ENCODE peak calls at places on chromosomes 11 and 22, in ten cellular contexts. S is mammary epithelial cell, K is H1, A is PC-3, D is adipocyte, O is endothelial cell of umbilical vein, B is GM23248, G is neuronal stem cell, W is IMR-90, T is mesendoderm. F is an unnamed sample.
A peak's percentile ranks its signal among the peaks of the same experiment; 100 is the strongest.

GRCh38 chr11:61567286-61568061 is 13.4 kb downstream of the SYT7 start:
- DNase-seq in S (peak; percentile 70), K (peak; percentile 58), A (peak; percentile 81), D (peak; percentile 84), O (peak; percentile 69), B (peak; percentile 85), G (peak; percentile 91), W (peak; percentile 73), T (peak; percentile 92), F (peak; percentile 71)

GRCh38 chr11:96736591-96736990 is 346.8 kb downstream of the JRKL start:
- DNase-seq in S (no peak), K (no peak), A (no peak), D (no peak), O (no peak), B (no peak), G (no peak), W (no peak), T (no peak), F (peak; percentile 70)

GRCh38 chr22:33302049-33302545 is 243.9 kb upstream of the SYN3 start:
- DNase-seq in S (peak; percentile 48), K (peak; percentile 64), A (peak; percentile 45), D (peak; percentile 84), O (peak; percentile 5), B (peak; percentile 82), G (peak; percentile 65), W (peak; percentile 60), T (peak; percentile 82), F (peak; percentile 68)

GRCh38 chr11:102446606-102447005 is 6.0 kb downstream of the TMEM123 start:
- DNase-seq in S (no peak), K (no peak), A (peak; percentile 84), D (peak; percentile 70), O (peak; percentile 70), B (peak; percentile 75), G (no peak), W (peak; percentile 79), T (peak; percentile 76), F (peak; percentile 87)

GRCh38 chr11:8719260-8720190 is 36.9 kb downstream of the RPL27A start:
- DNase-seq in S (peak; percentile 77), K (no peak), A (peak; percentile 96), D (peak; percentile 94), O (peak; percentile 65), B (peak; percentile 95), G (no peak), W (peak; percentile 96), T (peak; percentile 88), F (peak; percentile 91)

GRCh38 chr11:64036081-64037026 is 623 bp downstream of the FLRT1 start:
- DNase-seq in S (peak; percentile 16), K (no peak), A (peak; percentile 59), D (peak; percentile 74), O (no peak), B (peak; percentile 76), G (no peak), W (peak; percentile 35), T (no peak), F (peak; percentile 27)

GRCh38 chr11:8258289-8258688 is 5.4 kb downstream of the LMO1 start:
- DNase-seq in S (no peak), K (no peak), A (no peak), D (no peak), O (no peak), B (peak; percentile 30), G (no peak), W (no peak), T (no peak), F (peak; percentile 8)

GRCh38 chr11:6353367-6353987 is 33.2 kb upstream of the CAVIN3 start:
- DNase-seq in S (peak; percentile 68), K (peak; percentile 90), A (peak; percentile 68), D (peak; percentile 75), O (peak; percentile 51), B (peak; percentile 61), G (peak; percentile 70), W (peak; percentile 40), T (peak; percentile 99), F (peak; percentile 23)

GRCh38 chr11:74507582-74507981 is 14.1 kb upstream of the LIPT2 start:
- DNase-seq in S (no peak), K (no peak), A (no peak), D (no peak), O (no peak), B (no peak), G (no peak), W (no peak), T (no peak), F (no peak)

GRCh38 chr11:122692444-122692843 is 36.9 kb downstream of the UBASH3B start:
- DNase-seq in S (no peak), K (no peak), A (no peak), D (no peak), O (no peak), B (no peak), G (no peak), W (no peak), T (peak; percentile 62), F (no peak)

DNA sequence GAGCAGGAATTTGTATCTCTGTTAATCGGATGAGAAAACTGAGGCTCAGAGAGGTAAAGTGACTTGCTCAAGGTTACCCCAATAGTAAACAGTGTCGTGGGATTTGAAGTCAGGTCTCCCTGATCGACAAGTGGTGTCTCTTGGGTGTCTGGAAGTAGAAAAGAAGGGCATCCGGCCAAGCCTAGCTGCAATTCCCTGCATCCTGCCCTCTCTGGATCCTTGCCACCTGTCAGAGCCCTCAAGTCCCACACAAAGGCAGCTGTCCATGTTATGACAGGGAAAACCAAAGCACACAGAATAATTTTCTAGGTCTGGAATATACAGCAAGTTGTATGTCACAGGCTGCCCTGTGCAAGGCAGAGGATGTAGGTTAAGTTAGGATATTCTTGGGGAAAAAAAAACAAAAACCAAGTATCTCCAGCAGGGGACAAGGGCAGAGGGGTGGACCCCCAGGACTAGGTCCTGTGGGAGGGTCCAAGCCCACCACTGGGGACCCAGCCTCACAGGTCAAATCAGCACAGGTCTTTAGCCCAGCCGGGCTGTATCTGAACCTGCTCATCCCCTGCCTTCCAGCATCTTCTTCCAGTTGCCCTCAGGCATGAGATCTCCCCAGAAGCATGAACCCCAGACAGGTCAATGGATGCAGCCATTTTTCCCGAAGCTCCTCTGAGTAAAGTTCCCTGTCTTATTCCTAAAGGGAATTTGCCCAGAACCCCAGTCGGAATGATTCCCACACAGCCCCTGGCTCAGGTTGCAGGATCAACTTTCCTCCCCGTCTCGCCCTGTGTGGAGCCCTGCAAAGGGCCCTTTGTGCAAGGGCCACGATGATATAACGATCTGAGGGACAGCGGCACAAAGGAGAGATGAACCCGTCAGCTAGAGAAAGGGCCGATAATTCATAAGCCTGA is 15.1 kb downstream of the USH1C start:
- DNase-seq in S (no peak), K (no peak), A (no peak), D (no peak), O (peak; percentile 8), B (no peak), G (no peak), W (no peak), T (no peak), F (no peak)
- H3K9ac ChIP-seq in S (no peak overlapping the region), K (no peak overlapping the region), A (no peak overlapping the region), D (no peak overlapping the region), O (no peak overlapping the region), B (no peak overlapping the region), G (no peak overlapping the region), W (no peak overlapping the region), T (no peak overlapping the region), F (no peak overlapping the region)

GRCh38 chr11:116683982-116684381 is 88.8 kb downstream of the BUD13 start:
- DNase-seq in S (no peak), K (no peak), A (no peak), D (no peak), O (no peak), B (no peak), G (no peak), W (no peak), T (no peak), F (no peak)

GRCh38 chr11:116680349-116681125 is 92.2 kb downstream of the BUD13 start:
- DNase-seq in S (no peak), K (no peak), A (no peak), D (no peak), O (no peak), B (no peak), G (no peak), W (no peak), T (no peak), F (no peak)

DNA sequence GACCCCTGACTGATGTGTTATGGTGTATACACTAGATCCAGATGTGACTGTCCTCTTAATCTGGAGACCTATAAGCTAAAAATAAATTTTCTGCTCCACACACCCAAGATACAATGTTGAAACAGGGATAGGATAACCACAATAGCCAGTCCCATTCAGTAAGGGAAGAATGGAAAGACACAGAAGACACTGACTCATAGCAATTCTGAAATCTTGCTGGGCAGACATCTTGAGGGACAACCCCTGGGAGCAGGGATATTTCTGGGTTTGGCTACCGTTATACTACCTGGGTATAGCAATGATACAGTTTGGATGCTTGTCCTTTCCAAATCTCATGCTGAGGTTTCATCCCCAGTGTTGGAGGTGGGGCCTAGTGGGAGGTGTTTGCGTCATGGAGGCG is 93.9 kb downstream of the BUD13 start:
- DNase-seq in S (no peak), K (no peak), A (no peak), D (no peak), O (no peak), B (no peak), G (no peak), W (no peak), T (no peak), F (no peak)
- H3K9ac ChIP-seq in S (no peak overlapping the region), K (no peak overlapping the region), A (no peak overlapping the region), D (no peak overlapping the region), O (no peak overlapping the region), B (no peak overlapping the region), G (no peak overlapping the region), W (no peak overlapping the region), T (no peak overlapping the region), F (no peak overlapping the region)

GRCh38 chr11:31883435-31883834 is 72.3 kb upstream of the PAX6 start:
- DNase-seq in S (no peak), K (no peak), A (no peak), D (no peak), O (no peak), B (no peak), G (no peak), W (no peak), T (no peak), F (no peak)
- H3K9ac ChIP-seq in S (no peak overlapping the region), K (no peak overlapping the region), A (no peak overlapping the region), D (no peak overlapping the region), O (no peak overlapping the region), B (no peak overlapping the region), G (no peak overlapping the region), W (no peak overlapping the region), T (no peak overlapping the region), F (no peak overlapping the region)

GRCh38 chr22:19963863-19964642 is 22.4 kb upstream of the TXNRD2 start:
- DNase-seq in S (no peak), K (no peak), A (no peak), D (no peak), O (no peak), B (no peak), G (no peak), W (no peak), T (no peak), F (no peak)
- H3K9ac ChIP-seq in S (no peak overlapping the region), K (no peak overlapping the region), A (peak overlapping the region; percentile 78), D (no peak overlapping the region), O (no peak overlapping the region), B (no peak overlapping the region), G (peak overlapping the region; percentile 78), W (no peak overlapping the region), T (no peak overlapping the region), F (no peak overlapping the region)

DNA sequence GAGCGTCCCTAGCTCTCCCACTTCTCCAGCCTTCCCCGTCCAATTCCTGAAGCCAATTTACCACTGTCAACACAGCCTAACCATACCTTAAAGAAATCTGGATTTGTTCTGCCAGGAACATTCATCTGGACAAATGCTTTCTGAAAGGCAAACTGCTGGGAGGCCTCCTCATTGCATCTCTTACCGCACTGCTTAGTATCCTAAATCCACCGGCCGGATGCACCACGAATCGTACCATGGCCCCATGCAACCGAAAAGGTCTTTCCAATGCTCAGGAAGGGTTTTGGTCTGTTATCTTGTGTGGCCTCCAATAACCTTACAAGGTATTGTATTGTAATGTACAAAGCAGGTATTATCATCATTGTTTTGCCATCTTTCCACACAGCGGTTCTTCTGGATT is 57.6 kb downstream of the MYH9 start:
- DNase-seq in S (no peak), K (no peak), A (no peak), D (no peak), O (no peak), B (peak; percentile 25), G (no peak), W (no peak), T (peak; percentile 44), F (no peak)
- H3K9ac ChIP-seq in S (peak overlapping the region; percentile 84), K (peak overlapping the region; percentile 76), A (peak overlapping the region; percentile 68), D (peak overlapping the region; percentile 82), O (peak overlapping the region; percentile 95), B (peak overlapping the region; percentile 75), G (no peak overlapping the region), W (peak overlapping the region; percentile 82), T (peak overlapping the region; percentile 48), F (peak overlapping the region; percentile 21)

F was measured in fibroblast of lung.